ENCODE peak calls at places on chromosomes 2 and 18, in seven cellular contexts. V is GM23248; M is H1; H is dorsolateral prefrontal cortex; X is adipocyte; W is CD4-positive, alpha-beta T cell; Y is aorta. F is an unnamed sample. For H3K27me3, the result is how much of the 10 kb centered on the place peaks cover.

GRCh38 chr2:13558368-13558767 is 841.6 kb downstream of the TRIB2 start:
- DNase-seq in V (peak), M (no peak), H (no peak), X (peak), W (no peak), Y (no peak), F (no peak)

GRCh38 chr2:24403168-24403850 is 43.0 kb upstream of the ITSN2 start:
- DNase-seq in V (no peak), M (no peak), H (no peak), X (no peak), W (no peak), Y (no peak), F (no peak)

GRCh38 chr2:240818543-240819403 is 1.2 kb downstream of the KIF1A start:
- DNase-seq in V (no peak), M (peak), H (no peak), X (no peak), W (no peak), Y (no peak), F (peak)

GRCh38 chr18:46624127-46624526 is 32.9 kb downstream of the LOXHD1 start:
- DNase-seq in V (peak), M (peak), H (no peak), X (no peak), W (no peak), Y (no peak), F (no peak)

GRCh38 chr2:142220901-142221300 is 90.1 kb upstream of the LRP1B start:
- DNase-seq in V (no peak), M (no peak), H (no peak), X (peak), W (no peak), Y (no peak), F (no peak)

GRCh38 chr2:159572459-159572858 is 43.9 kb downstream of the BAZ2B start:
- DNase-seq in V (no peak), M (no peak), H (no peak), X (no peak), W (no peak), Y (no peak), F (no peak)

GRCh38 chr18:8615397-8616025 is 6.3 kb downstream of the RAB12 start:
- DNase-seq in V (peak), M (no peak), H (no peak), X (peak), W (no peak), Y (peak), F (no peak)

GRCh38 chr2:74261204-74261864 is 62.9 kb downstream of the MTHFD2 start:
- DNase-seq in V (peak), M (peak), H (no peak), X (peak), W (no peak), Y (peak), F (peak)

GRCh38 chr2:237667891-237668290 is 40.5 kb downstream of the LRRFIP1 start:
- DNase-seq in V (no peak), M (no peak), H (no peak), X (no peak), W (no peak), Y (no peak), F (peak)

GRCh38 chr2:11018651-11019185 is 107.0 kb downstream of the KCNF1 start:
- DNase-seq in V (no peak), M (peak), H (no peak), X (no peak), W (no peak), Y (no peak), F (no peak)
- H3K27me3 ChIP-seq in V (half or more), M (under half), H (under half), X (half or more), W (under half), Y (under half), F (under half)

GRCh38 chr2:236165491-236166156 is 2.6 kb downstream of the GBX2 start:
- DNase-seq in V (no peak), M (no peak), H (no peak), X (no peak), W (no peak), Y (no peak), F (no peak)
- H3K27me3 ChIP-seq in V (half or more), M (half or more), H (half or more), X (half or more), W (half or more), Y (under half), F (half or more)

DNA sequence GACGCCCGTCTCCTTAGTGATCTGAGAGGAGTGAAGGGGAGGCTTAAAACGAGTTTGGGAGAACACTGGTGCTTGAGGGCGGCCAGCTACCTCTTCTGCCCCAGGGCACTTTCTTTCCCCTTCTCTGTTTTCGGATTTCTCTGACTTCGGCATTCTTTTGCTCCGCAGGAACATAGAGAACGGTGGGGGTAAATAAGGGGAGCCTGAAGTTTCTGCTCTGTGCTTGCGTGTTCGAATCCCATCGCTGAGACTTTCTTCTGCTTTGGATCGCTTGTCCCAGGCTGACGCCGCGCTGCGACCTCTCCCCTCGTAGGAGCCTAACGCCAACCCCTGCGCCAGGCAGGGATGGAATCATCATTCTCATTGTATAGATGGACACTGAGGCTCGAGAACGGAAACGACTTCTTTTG is 3.0 kb upstream of the DLX2 start:
- DNase-seq in V (no peak), M (no peak), H (no peak), X (no peak), W (no peak), Y (no peak), F (no peak)
- H3K27me3 ChIP-seq in V (under half), M (half or more), H (half or more), X (under half), W (half or more), Y (under half), F (under half)

DNA sequence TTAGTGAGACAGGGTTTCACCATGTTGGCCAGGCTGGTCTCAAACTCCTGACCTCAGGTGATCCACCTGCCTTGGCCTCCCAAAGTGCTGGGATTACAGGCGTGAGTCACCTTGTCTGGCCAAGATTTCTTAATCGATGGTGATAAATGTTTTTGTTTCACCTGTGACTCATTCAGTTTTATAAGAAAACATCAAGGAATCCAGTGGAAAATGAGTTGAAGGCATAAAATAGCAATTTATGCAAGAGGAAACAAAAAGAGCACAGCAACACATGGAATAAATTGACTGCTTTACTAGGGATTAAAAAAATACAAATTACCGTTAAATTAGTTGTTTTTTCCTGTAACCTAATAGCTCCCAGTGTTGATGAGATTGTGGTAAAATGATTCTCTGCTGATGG is 80.2 kb downstream of the CDK15 start:
- DNase-seq in V (peak), M (no peak), H (no peak), X (peak), W (no peak), Y (no peak), F (no peak)
- H3K27me3 ChIP-seq in V (under half), M (under half), H (under half), X (under half), W (under half), Y (under half), F (under half)

GRCh38 chr2:2849464-2850217 is 518.6 kb upstream of the MYT1L start:
- DNase-seq in V (no peak), M (no peak), H (no peak), X (no peak), W (no peak), Y (no peak), F (no peak)
- H3K27me3 ChIP-seq in V (under half), M (under half), H (under half), X (under half), W (under half), Y (under half), F (under half)

DNA sequence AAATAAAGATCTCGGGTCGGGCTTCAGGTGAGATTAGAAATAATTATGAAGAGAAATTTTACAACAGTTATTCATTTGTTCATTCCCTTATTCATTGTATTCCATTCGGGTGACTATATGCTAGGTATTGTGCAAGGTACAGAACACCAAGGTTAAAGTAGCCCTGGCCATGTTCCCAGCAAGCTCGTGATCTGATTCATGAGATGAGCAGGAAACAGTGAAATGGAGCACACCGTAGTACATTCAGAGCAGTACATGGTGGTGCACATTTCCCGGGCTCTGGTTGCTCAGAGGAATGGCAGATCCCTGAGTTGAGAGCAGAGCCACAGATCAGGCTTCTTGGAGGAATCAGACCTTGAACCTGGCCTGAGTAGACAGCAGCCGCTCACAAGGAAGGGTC is 87.7 kb downstream of the PRKRA start:
- DNase-seq in V (peak), M (no peak), H (no peak), X (no peak), W (no peak), Y (no peak), F (no peak)
- H3K27me3 ChIP-seq in V (under half), M (under half), H (under half), X (under half), W (under half), Y (under half), F (under half)

GRCh38 chr18:11750171-11750570 is 61.1 kb downstream of the GNAL start:
- DNase-seq in V (no peak), M (no peak), H (no peak), X (no peak), W (no peak), Y (no peak), F (no peak)
- H3K27me3 ChIP-seq in V (under half), M (under half), H (under half), X (under half), W (under half), Y (under half), F (under half)

GRCh38 chr2:176157499-176158305 is 595 bp downstream of the HOXD3 start:
- DNase-seq in V (peak), M (peak), H (no peak), X (no peak), W (no peak), Y (no peak), F (no peak)
- H3K27me3 ChIP-seq in V (under half), M (half or more), H (half or more), X (under half), W (half or more), Y (under half), F (half or more)

F was measured in WERI-Rb-1.